ENCODE peak calls at places on chromosomes 2 and 18, in five cellular contexts. L, I, M, P and O are unnamed samples.

GRCh38 chr2:234081970-234082822 is 31.7 kb downstream of the SPP2 start:
- DNase-seq in P (no peak), M (no peak), I (no peak), L (peak; percentile 46), O (no peak)

GRCh38 chr2:98455494-98455976 is 10.9 kb downstream of the INPP4A start:
- DNase-seq in M (no peak), L (no peak), P (no peak), I (no peak), O (peak; percentile 68)

GRCh38 chr18:32300914-32301313 is 111.1 kb downstream of the MEP1B start:
- DNase-seq in P (no peak), L (no peak), I (no peak), M (no peak), O (no peak)

GRCh38 chr2:99425022-99425421 is 64.8 kb downstream of the REV1 start:
- DNase-seq in P (peak; percentile 49), M (peak; percentile 91), L (no peak), I (no peak), O (no peak)

GRCh38 chr2:109382946-109383345 is 230.8 kb downstream of the SEPTIN10 start:
- DNase-seq in M (peak; percentile 38), L (no peak), I (no peak), P (peak; percentile 89), O (no peak)

GRCh38 chr18:73948497-73948896 is 199.1 kb downstream of the FBXO15 start:
- DNase-seq in L (no peak), P (no peak), I (no peak), M (peak; percentile 50), O (no peak)

GRCh38 chr2:147368306-147368705 is 476.5 kb upstream of the ACVR2A start:
- DNase-seq in L (no peak), I (no peak), M (no peak), P (no peak), O (no peak)

GRCh38 chr2:198788676-198789075 is 669.1 kb downstream of the SATB2 start:
- DNase-seq in L (no peak), P (no peak), M (no peak), I (no peak), O (no peak)

GRCh38 chr2:160582481-160583161 is 89.0 kb upstream of the RBMS1 start:
- DNase-seq in I (no peak), M (peak; percentile 73), P (no peak), L (no peak), O (no peak)

GRCh38 chr18:56083889-56084288 is 495.9 kb upstream of the TCF4 start:
- DNase-seq in M (no peak), L (no peak), I (peak; percentile 40), P (no peak), O (no peak)

DNA sequence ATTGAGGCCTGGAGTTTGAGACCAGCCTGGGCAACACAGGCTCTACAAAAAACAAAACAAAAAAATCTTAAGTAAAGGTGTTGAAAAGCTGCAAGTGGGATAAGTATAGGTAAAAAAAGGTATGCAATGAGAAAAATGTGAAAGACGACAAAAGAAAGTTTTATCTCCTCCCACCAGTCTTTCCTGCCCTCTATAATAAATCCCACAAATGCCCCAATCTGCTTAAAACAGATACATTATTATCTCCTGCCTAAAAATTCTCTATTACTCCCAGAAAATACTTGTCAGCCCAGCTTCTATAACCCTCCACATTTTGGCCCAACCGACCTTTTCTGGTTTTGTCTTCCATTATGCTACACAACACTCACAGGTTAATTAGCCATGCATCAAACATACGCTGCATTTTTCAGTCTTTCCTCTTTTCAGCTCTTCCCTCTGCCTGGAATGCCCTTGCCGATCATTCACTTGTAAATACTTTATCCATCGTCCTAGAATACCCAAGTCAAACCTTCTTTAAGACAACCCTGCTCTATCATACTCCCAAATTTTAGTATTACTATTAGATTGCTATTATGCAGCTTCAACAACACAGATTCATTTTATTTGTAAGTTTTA is 10.8 kb downstream of the ASXL2 start:
- DNase-seq in I (no peak), M (no peak), P (no peak), L (no peak), O (no peak)
- H3K36me3 ChIP-seq in I (peaks cover 8% of the 10 kb centered on the region), M (no peaks in the 10 kb centered on the region), P (peaks cover 15% of the 10 kb centered on the region), L (peaks cover 25% of the 10 kb centered on the region), O (no peaks in the 10 kb centered on the region)

GRCh38 chr2:240518981-240519380 is 38.8 kb downstream of the ANKMY1 start:
- DNase-seq in L (no peak), P (no peak), I (no peak), M (no peak), O (no peak)

GRCh38 chr2:240522406-240522805 is 35.4 kb downstream of the ANKMY1 start:
- DNase-seq in M (no peak), I (no peak), L (no peak), P (no peak), O (no peak)

GRCh38 chr2:240520143-240520973 is 37.4 kb downstream of the ANKMY1 start:
- DNase-seq in M (no peak), P (no peak), I (no peak), L (no peak), O (no peak)

GRCh38 chr2:240519396-240520142 is 38.2 kb downstream of the ANKMY1 start:
- DNase-seq in P (no peak), I (no peak), M (peak; percentile 29), L (no peak), O (no peak)

GRCh38 chr2:240520974-240521350 is 36.8 kb downstream of the ANKMY1 start:
- DNase-seq in P (no peak), L (no peak), M (no peak), I (no peak), O (no peak)
- H3K36me3 ChIP-seq in P (no peaks in the 10 kb centered on the region), L (peaks cover 36% of the 10 kb centered on the region), M (no peaks in the 10 kb centered on the region), I (peaks cover 16% of the 10 kb centered on the region), O (no peaks in the 10 kb centered on the region)

GRCh38 chr2:121358291-121358690 is 73.3 kb upstream of the TFCP2L1 start:
- DNase-seq in I (no peak), L (no peak), P (no peak), M (no peak), O (no peak)
- H3K36me3 ChIP-seq in I (no peaks in the 10 kb centered on the region), L (peaks cover 72% of the 10 kb centered on the region), P (peaks cover 51% of the 10 kb centered on the region), M (peaks cover 11% of the 10 kb centered on the region), O (peaks cover 2% of the 10 kb centered on the region)

DNA sequence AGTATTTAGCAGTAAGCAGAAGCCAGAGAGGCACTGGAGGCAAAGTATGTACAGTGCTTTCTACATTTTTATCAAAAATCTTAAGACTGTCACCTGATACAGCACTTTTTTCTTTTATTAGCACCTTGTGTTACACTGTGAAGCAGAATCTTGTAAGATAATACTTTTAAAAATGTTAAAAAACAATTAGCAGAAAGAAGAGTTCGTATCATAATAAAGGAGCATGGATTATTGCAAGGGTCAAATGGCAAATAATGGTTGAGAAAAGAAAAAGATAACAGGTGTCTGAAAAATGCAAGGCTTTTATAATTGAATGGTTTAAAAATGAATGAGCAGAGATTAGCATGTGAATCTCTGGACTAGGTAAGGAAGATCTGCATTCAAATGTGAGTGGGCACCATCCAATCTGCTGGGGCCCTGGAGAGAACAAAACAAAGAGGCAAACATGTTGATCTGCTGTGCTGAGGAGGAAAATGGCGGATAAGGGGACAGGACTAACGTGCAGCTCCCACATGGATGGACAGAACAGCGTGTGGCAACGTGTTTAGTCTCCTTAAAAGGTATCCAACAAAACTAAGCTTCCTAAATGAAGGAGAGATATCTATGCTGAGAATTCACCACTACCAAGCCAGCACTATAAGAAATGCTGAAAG is 9.5 kb downstream of the CEBPZOS start:
- DNase-seq in M (no peak), L (no peak), I (no peak), P (no peak), O (no peak)
- H3K36me3 ChIP-seq in M (peaks cover 57% of the 10 kb centered on the region), L (peaks cover 85% of the 10 kb centered on the region), I (peaks cover 98% of the 10 kb centered on the region), P (peaks cover 63% of the 10 kb centered on the region), O (peaks cover 39% of the 10 kb centered on the region)

DNA sequence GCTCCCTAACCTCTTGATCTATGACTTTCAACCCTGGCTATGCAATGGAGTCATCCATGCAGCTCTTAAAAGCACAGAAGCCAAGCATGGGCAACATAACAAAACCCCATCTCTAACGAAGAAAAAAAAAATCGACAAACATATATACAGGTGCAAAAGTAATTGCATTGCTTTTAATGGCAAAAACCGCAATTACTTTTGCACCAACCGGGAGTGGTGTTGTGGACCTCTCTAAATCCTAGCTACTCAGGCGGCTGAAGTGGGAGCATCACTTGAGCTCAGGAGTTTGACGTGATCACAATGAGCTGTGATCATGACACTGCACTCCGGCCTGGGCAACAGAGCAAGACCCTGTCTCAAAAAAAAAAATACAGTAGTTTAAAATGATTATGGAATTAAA is 183.9 kb downstream of the ANKRD44 start:
- DNase-seq in P (no peak), M (no peak), L (no peak), I (no peak), O (no peak)
- H3K36me3 ChIP-seq in P (peaks cover under 1% of the 10 kb centered on the region), M (no peaks in the 10 kb centered on the region), L (no peaks in the 10 kb centered on the region), I (no peaks in the 10 kb centered on the region), O (peaks cover 5% of the 10 kb centered on the region)

DNA sequence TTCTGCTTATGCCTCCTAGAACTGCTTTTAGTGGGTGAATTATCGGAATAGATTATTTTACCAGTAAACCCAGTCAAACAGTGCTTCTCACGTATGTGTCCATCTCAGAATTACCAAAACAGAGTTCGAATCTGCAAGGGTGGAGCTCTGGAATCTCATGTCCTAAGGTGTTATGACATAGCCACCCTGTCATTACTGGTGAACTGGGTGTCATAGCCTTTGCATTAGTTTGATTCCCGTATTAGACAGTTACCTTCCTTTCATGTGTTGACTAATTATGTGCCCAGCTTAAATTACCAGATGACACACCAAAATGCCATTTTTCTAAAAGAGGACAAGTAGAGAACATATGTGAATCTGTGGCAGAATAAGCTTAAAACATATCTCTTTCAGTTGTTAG is 15.2 kb upstream of the KCNJ13 start:
- DNase-seq in L (no peak), I (no peak), M (no peak), P (no peak), O (no peak)
- H3K36me3 ChIP-seq in L (peaks cover 97% of the 10 kb centered on the region), I (peaks cover 73% of the 10 kb centered on the region), M (peaks cover 47% of the 10 kb centered on the region), P (peaks cover 66% of the 10 kb centered on the region), O (peaks cover 3% of the 10 kb centered on the region)

DNA sequence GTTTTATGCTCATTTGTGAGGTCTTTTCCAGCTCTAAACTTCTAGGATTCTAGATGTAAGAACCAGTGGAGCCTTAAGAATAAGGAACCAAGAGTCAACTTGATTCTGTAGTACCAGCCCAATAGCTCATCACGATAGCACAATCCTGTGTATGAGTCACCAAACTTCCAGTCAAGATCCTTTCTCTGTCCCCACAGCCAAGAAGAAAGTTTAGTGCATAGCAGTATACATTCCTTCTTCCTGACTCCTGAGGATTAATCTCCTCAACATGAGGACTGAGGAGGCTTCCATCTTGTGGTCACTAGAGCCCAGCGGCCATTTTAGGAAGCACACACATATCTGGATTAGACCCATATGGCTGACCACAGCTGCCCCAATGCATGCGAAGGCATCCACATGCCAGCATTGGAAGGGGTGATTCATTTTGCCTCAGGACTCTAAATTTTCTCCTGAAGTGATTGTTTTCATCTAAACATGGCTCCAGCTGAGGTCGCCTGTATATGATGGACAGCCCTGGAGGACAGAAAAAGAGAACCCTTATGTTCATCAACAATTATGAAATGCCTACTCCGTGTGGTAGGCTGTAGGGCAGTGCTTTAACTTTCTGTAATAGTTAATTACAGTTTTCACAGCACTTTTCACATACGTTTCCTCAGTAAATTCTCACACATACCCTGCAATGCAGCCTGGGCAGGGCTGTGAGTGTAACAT is 53.5 kb downstream of the RASGRP3 start:
- DNase-seq in L (no peak), I (no peak), M (peak; percentile 90), P (no peak), O (peak; percentile 28)
- H3K36me3 ChIP-seq in L (no peaks in the 10 kb centered on the region), I (no peaks in the 10 kb centered on the region), M (no peaks in the 10 kb centered on the region), P (no peaks in the 10 kb centered on the region), O (no peaks in the 10 kb centered on the region)

GRCh38 chr2:149575742-149576141 is 11.8 kb downstream of the MMADHC start:
- DNase-seq in P (no peak), I (no peak), L (no peak), M (no peak), O (no peak)
- H3K36me3 ChIP-seq in P (peaks cover 60% of the 10 kb centered on the region), I (peaks cover 4% of the 10 kb centered on the region), L (peaks cover 84% of the 10 kb centered on the region), M (peaks cover 61% of the 10 kb centered on the region), O (no peaks in the 10 kb centered on the region)

GRCh38 chr2:188975497-188976102 is 1.4 kb downstream of the COL3A1 start:
- DNase-seq in M (peak; percentile 88), I (no peak), P (peak; percentile 26), L (no peak), O (no peak)
- H3K36me3 ChIP-seq in M (no peaks in the 10 kb centered on the region), I (no peaks in the 10 kb centered on the region), P (no peaks in the 10 kb centered on the region), L (no peaks in the 10 kb centered on the region), O (no peaks in the 10 kb centered on the region)

GRCh38 chr2:191008286-191008685 is 5.7 kb downstream of the STAT1 start:
- DNase-seq in L (no peak), I (no peak), M (no peak), P (no peak), O (no peak)
- H3K36me3 ChIP-seq in L (peaks cover 71% of the 10 kb centered on the region), I (peaks cover 51% of the 10 kb centered on the region), M (peaks cover 70% of the 10 kb centered on the region), P (peaks cover 69% of the 10 kb centered on the region), O (peaks cover 71% of the 10 kb centered on the region)